ENCODE peak calls at places on chromosomes 3 and 15, in five cellular contexts. One of them, this sample, is unnamed.

GRCh38 chr15:68235022-68235421 is 5.5 kb upstream of the CLN6 start:
- DNase-seq in fibroblast of lung: no peak
- DNase-seq in activated CD4-positive, alpha-beta T cell treated with anti-CD3 and anti-CD28 coated beads, Interleukin-2, amount 10 ng/mL, durations not matched to agents 7 days and 5 days: no peak
- DNase-seq in thoracic aorta: no peak
- DNase-seq in stimulated activated CD4-positive, alpha-beta T cell treated with anti-CD3 and anti-CD28 coated beads, Interleukin-15, amount 100 ng/mL, for 1 hour: no peak
- DNase-seq in this sample: no peak

GRCh38 chr15:91593081-91593480 is 260.4 kb upstream of the SLCO3A1 start:
- DNase-seq in fibroblast of lung: peak
- DNase-seq in activated CD4-positive, alpha-beta T cell treated with anti-CD3 and anti-CD28 coated beads, Interleukin-2, amount 10 ng/mL, durations not matched to agents 7 days and 5 days: no peak
- DNase-seq in thoracic aorta: no peak
- DNase-seq in stimulated activated CD4-positive, alpha-beta T cell treated with anti-CD3 and anti-CD28 coated beads, Interleukin-15, amount 100 ng/mL, for 1 hour: no peak
- DNase-seq in this sample: peak

GRCh38 chr15:100525894-100526512 is 2.7 kb downstream of the CERS3 start:
- DNase-seq in fibroblast of lung: no peak
- DNase-seq in activated CD4-positive, alpha-beta T cell treated with anti-CD3 and anti-CD28 coated beads, Interleukin-2, amount 10 ng/mL, durations not matched to agents 7 days and 5 days: no peak
- DNase-seq in thoracic aorta: no peak
- DNase-seq in stimulated activated CD4-positive, alpha-beta T cell treated with anti-CD3 and anti-CD28 coated beads, Interleukin-15, amount 100 ng/mL, for 1 hour: no peak
- DNase-seq in this sample: no peak

GRCh38 chr15:97903560-97904195 is 56.8 kb upstream of the ARRDC4 start:
- DNase-seq in fibroblast of lung: no peak
- DNase-seq in activated CD4-positive, alpha-beta T cell treated with anti-CD3 and anti-CD28 coated beads, Interleukin-2, amount 10 ng/mL, durations not matched to agents 7 days and 5 days: no peak
- DNase-seq in thoracic aorta: no peak
- DNase-seq in stimulated activated CD4-positive, alpha-beta T cell treated with anti-CD3 and anti-CD28 coated beads, Interleukin-15, amount 100 ng/mL, for 1 hour: no peak
- DNase-seq in this sample: no peak

GRCh38 chr3:112353365-112353764 is 20.4 kb downstream of the CD200 start:
- DNase-seq in fibroblast of lung: no peak
- DNase-seq in activated CD4-positive, alpha-beta T cell treated with anti-CD3 and anti-CD28 coated beads, Interleukin-2, amount 10 ng/mL, durations not matched to agents 7 days and 5 days: no peak
- DNase-seq in thoracic aorta: no peak
- DNase-seq in stimulated activated CD4-positive, alpha-beta T cell treated with anti-CD3 and anti-CD28 coated beads, Interleukin-15, amount 100 ng/mL, for 1 hour: no peak
- DNase-seq in this sample: no peak

GRCh38 chr3:72678892-72679291 is 169.4 kb downstream of the SHQ1 start:
- DNase-seq in fibroblast of lung: peak
- DNase-seq in activated CD4-positive, alpha-beta T cell treated with anti-CD3 and anti-CD28 coated beads, Interleukin-2, amount 10 ng/mL, durations not matched to agents 7 days and 5 days: no peak
- DNase-seq in thoracic aorta: no peak
- DNase-seq in stimulated activated CD4-positive, alpha-beta T cell treated with anti-CD3 and anti-CD28 coated beads, Interleukin-15, amount 100 ng/mL, for 1 hour: no peak
- DNase-seq in this sample: no peak

GRCh38 chr15:57319919-57320542 is 56.3 kb upstream of the CGNL1 start:
- DNase-seq in fibroblast of lung: no peak
- DNase-seq in activated CD4-positive, alpha-beta T cell treated with anti-CD3 and anti-CD28 coated beads, Interleukin-2, amount 10 ng/mL, durations not matched to agents 7 days and 5 days: no peak
- DNase-seq in thoracic aorta: no peak
- DNase-seq in stimulated activated CD4-positive, alpha-beta T cell treated with anti-CD3 and anti-CD28 coated beads, Interleukin-15, amount 100 ng/mL, for 1 hour: no peak
- DNase-seq in this sample: no peak

GRCh38 chr3:126545544-126545943 is 13.2 kb downstream of the C3orf22 start:
- DNase-seq in fibroblast of lung: no peak
- DNase-seq in activated CD4-positive, alpha-beta T cell treated with anti-CD3 and anti-CD28 coated beads, Interleukin-2, amount 10 ng/mL, durations not matched to agents 7 days and 5 days: no peak
- DNase-seq in thoracic aorta: no peak
- DNase-seq in stimulated activated CD4-positive, alpha-beta T cell treated with anti-CD3 and anti-CD28 coated beads, Interleukin-15, amount 100 ng/mL, for 1 hour: no peak
- DNase-seq in this sample: no peak

GRCh38 chr3:141020139-141020940 is 30.8 kb upstream of the SPSB4 start:
- DNase-seq in fibroblast of lung: peak
- DNase-seq in activated CD4-positive, alpha-beta T cell treated with anti-CD3 and anti-CD28 coated beads, Interleukin-2, amount 10 ng/mL, durations not matched to agents 7 days and 5 days: no peak
- DNase-seq in thoracic aorta: no peak
- DNase-seq in stimulated activated CD4-positive, alpha-beta T cell treated with anti-CD3 and anti-CD28 coated beads, Interleukin-15, amount 100 ng/mL, for 1 hour: no peak
- DNase-seq in this sample: no peak